ENCODE peak calls at places on chromosomes 7 and 10, in seven cellular contexts. One of them, this sample, is unnamed.

GRCh38 chr10:110172155-110172554 is 35.2 kb upstream of the MXI1 start:
- DNase-seq in gastrocnemius medialis: no peak
- DNase-seq in CD8-positive, alpha-beta T cell: no peak
- DNase-seq in body of pancreas: no peak
- DNase-seq in esophagus squamous epithelium: no peak
- DNase-seq in IMR-90: no peak
- DNase-seq in cardiac fibroblast: no peak
- DNase-seq in this sample: no peak

GRCh38 chr7:74138334-74138867 is 35.8 kb upstream of the EIF4H start:
- DNase-seq in gastrocnemius medialis: no peak
- DNase-seq in CD8-positive, alpha-beta T cell: no peak
- DNase-seq in body of pancreas: no peak
- DNase-seq in esophagus squamous epithelium: no peak
- DNase-seq in IMR-90: no peak
- DNase-seq in cardiac fibroblast: no peak
- DNase-seq in this sample: no peak

GRCh38 chr10:90308223-90308622 is 549.6 kb downstream of the HTR7 start:
- DNase-seq in gastrocnemius medialis: no peak
- DNase-seq in CD8-positive, alpha-beta T cell: no peak
- DNase-seq in body of pancreas: no peak
- DNase-seq in esophagus squamous epithelium: no peak
- DNase-seq in IMR-90: peak; percentile 70
- DNase-seq in cardiac fibroblast: peak; percentile 53
- DNase-seq in this sample: no peak

GRCh38 chr10:4522296-4523000 is 303.6 kb upstream of the AKR1E2 start:
- DNase-seq in gastrocnemius medialis: no peak
- DNase-seq in CD8-positive, alpha-beta T cell: no peak
- DNase-seq in body of pancreas: no peak
- DNase-seq in esophagus squamous epithelium: no peak
- DNase-seq in IMR-90: no peak
- DNase-seq in cardiac fibroblast: no peak
- DNase-seq in this sample: peak; percentile 37

GRCh38 chr10:48604408-48605263 is at the start of gene ARHGAP22:
- DNase-seq in gastrocnemius medialis: peak; percentile 34
- DNase-seq in CD8-positive, alpha-beta T cell: no peak
- DNase-seq in body of pancreas: peak; percentile 36
- DNase-seq in esophagus squamous epithelium: no peak
- DNase-seq in IMR-90: peak; percentile 29
- DNase-seq in cardiac fibroblast: peak; percentile 58
- DNase-seq in this sample: no peak

GRCh38 chr7:148670807-148671206 is 27.9 kb upstream of the CUL1 start:
- DNase-seq in gastrocnemius medialis: no peak
- DNase-seq in CD8-positive, alpha-beta T cell: no peak
- DNase-seq in body of pancreas: no peak
- DNase-seq in esophagus squamous epithelium: no peak
- DNase-seq in IMR-90: no peak
- DNase-seq in cardiac fibroblast: no peak
- DNase-seq in this sample: no peak

GRCh38 chr10:117680611-117681010 is 138.1 kb downstream of the EMX2 start:
- DNase-seq in gastrocnemius medialis: no peak
- DNase-seq in CD8-positive, alpha-beta T cell: no peak
- DNase-seq in body of pancreas: no peak
- DNase-seq in esophagus squamous epithelium: no peak
- DNase-seq in IMR-90: no peak
- DNase-seq in cardiac fibroblast: no peak
- DNase-seq in this sample: no peak

GRCh38 chr7:23295401-23295697 is 3.8 kb upstream of the MALSU1 start:
- DNase-seq in gastrocnemius medialis: no peak
- DNase-seq in CD8-positive, alpha-beta T cell: no peak
- DNase-seq in body of pancreas: no peak
- DNase-seq in esophagus squamous epithelium: no peak
- DNase-seq in IMR-90: no peak
- DNase-seq in cardiac fibroblast: no peak
- DNase-seq in this sample: no peak

GRCh38 chr7:158943713-158944112 is 87.4 kb downstream of the DYNC2I1 start:
- DNase-seq in gastrocnemius medialis: no peak
- DNase-seq in CD8-positive, alpha-beta T cell: no peak
- DNase-seq in body of pancreas: no peak
- DNase-seq in esophagus squamous epithelium: no peak
- DNase-seq in IMR-90: no peak
- DNase-seq in cardiac fibroblast: no peak
- DNase-seq in this sample: no peak

GRCh38 chr10:122245136-122245535 is 26.0 kb upstream of the BTBD16 start:
- DNase-seq in gastrocnemius medialis: no peak
- DNase-seq in CD8-positive, alpha-beta T cell: no peak
- DNase-seq in body of pancreas: no peak
- DNase-seq in esophagus squamous epithelium: no peak
- DNase-seq in IMR-90: no peak
- DNase-seq in cardiac fibroblast: no peak
- DNase-seq in this sample: no peak

GRCh38 chr10:36662571-36662970 is 462.8 kb upstream of the ANKRD30A start:
- DNase-seq in gastrocnemius medialis: no peak
- DNase-seq in CD8-positive, alpha-beta T cell: no peak
- DNase-seq in body of pancreas: no peak
- DNase-seq in esophagus squamous epithelium: no peak
- DNase-seq in IMR-90: no peak
- DNase-seq in cardiac fibroblast: no peak
- DNase-seq in this sample: no peak

GRCh38 chr10:131839351-131839750 is 61.5 kb upstream of the PPP2R2D start:
- DNase-seq in gastrocnemius medialis: peak; percentile 1
- DNase-seq in CD8-positive, alpha-beta T cell: no peak
- DNase-seq in body of pancreas: peak; percentile 1
- DNase-seq in esophagus squamous epithelium: no peak
- DNase-seq in IMR-90: no peak
- DNase-seq in cardiac fibroblast: no peak
- DNase-seq in this sample: no peak

GRCh38 chr10:35130588-35131146 is 4.0 kb downstream of the CREM start:
- DNase-seq in gastrocnemius medialis: no peak
- DNase-seq in CD8-positive, alpha-beta T cell: no peak
- DNase-seq in body of pancreas: no peak
- DNase-seq in esophagus squamous epithelium: no peak
- DNase-seq in IMR-90: no peak
- DNase-seq in cardiac fibroblast: no peak
- DNase-seq in this sample: no peak
- H3K4me3 ChIP-seq in gastrocnemius medialis: no peak overlapping the region
- H3K4me3 ChIP-seq in CD8-positive, alpha-beta T cell: no peak overlapping the region
- H3K4me3 ChIP-seq in body of pancreas: no peak overlapping the region
- H3K4me3 ChIP-seq in esophagus squamous epithelium: no peak overlapping the region
- H3K4me3 ChIP-seq in IMR-90: no peak overlapping the region
- H3K4me3 ChIP-seq in cardiac fibroblast: no peak overlapping the region
- H3K4me3 ChIP-seq in this sample: peak overlapping the region; percentile 36

GRCh38 chr10:12350167-12350872 is 973 bp downstream of the CAMK1D start:
- DNase-seq in gastrocnemius medialis: no peak
- DNase-seq in CD8-positive, alpha-beta T cell: peak; percentile 72
- DNase-seq in body of pancreas: peak; percentile 57
- DNase-seq in esophagus squamous epithelium: no peak
- DNase-seq in IMR-90: peak; percentile 45
- DNase-seq in cardiac fibroblast: peak; percentile 39
- DNase-seq in this sample: no peak

GRCh38 chr10:12350925-12351324 is 1.6 kb downstream of the CAMK1D start:
- DNase-seq in gastrocnemius medialis: no peak
- DNase-seq in CD8-positive, alpha-beta T cell: no peak
- DNase-seq in body of pancreas: no peak
- DNase-seq in esophagus squamous epithelium: no peak
- DNase-seq in IMR-90: no peak
- DNase-seq in cardiac fibroblast: no peak
- DNase-seq in this sample: no peak

GRCh38 chr10:12349628-12350166 is 350 bp downstream of the CAMK1D start:
- DNase-seq in gastrocnemius medialis: no peak
- DNase-seq in CD8-positive, alpha-beta T cell: peak; percentile 33
- DNase-seq in body of pancreas: no peak
- DNase-seq in esophagus squamous epithelium: no peak
- DNase-seq in IMR-90: no peak
- DNase-seq in cardiac fibroblast: no peak
- DNase-seq in this sample: no peak

GRCh38 chr10:12348341-12348869 is 942 bp upstream of the CAMK1D start:
- DNase-seq in gastrocnemius medialis: no peak
- DNase-seq in CD8-positive, alpha-beta T cell: no peak
- DNase-seq in body of pancreas: peak; percentile 90
- DNase-seq in esophagus squamous epithelium: no peak
- DNase-seq in IMR-90: no peak
- DNase-seq in cardiac fibroblast: no peak
- DNase-seq in this sample: no peak

DNA sequence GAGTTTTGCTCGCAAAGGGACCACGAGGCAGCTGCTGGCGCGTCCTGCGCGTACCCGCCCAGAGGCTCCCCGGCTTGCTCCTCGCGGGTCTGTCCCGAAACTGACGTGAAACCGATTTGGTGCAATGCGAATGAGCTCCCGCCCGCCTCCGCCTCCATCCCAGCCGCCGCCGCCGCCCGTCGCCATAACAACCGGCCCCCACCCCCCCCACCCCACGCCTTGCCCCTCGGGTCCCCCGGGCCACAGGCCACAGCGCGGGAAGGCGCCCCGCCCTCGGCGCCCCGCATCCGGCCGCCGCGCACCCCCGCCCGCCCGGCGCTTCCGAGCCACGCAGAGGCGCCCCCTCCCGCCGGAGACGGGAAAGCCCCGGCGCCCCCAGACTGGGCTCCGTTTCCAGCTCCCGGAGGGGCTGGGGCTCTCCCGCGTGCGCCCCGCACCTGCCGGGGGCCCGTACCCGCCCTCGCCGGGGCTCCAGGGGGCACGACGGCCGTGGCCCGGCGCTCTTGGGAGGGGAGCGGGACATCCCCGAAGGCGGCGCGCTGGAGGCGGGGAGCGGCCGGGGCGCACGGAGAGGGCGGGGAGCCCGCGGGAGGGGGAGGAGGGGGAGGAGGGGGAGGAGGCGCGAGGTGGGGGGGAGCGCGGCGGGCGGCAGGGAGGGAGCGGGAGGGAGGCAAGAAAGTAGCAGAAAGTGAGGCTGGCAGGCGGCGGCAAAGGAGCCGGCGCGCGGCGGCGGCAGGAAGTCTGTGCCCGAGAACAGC is at the start of gene CAMK1D:
- DNase-seq in gastrocnemius medialis: peak; percentile 55
- DNase-seq in CD8-positive, alpha-beta T cell: peak; percentile 93
- DNase-seq in body of pancreas: peak; percentile 90
- DNase-seq in esophagus squamous epithelium: peak; percentile 55
- DNase-seq in IMR-90: peak; percentile 66
- DNase-seq in cardiac fibroblast: peak; percentile 56
- DNase-seq in this sample: no peak
- TF ChIP-seq CTCF in gastrocnemius medialis: no peak
- TF ChIP-seq CTCF in CD8-positive, alpha-beta T cell: no peak
- TF ChIP-seq CTCF in body of pancreas: no peak
- TF ChIP-seq CTCF in esophagus squamous epithelium: peak; percentile 18
- TF ChIP-seq CTCF in IMR-90: peak; percentile 43
- TF ChIP-seq CTCF in cardiac fibroblast: no peak
- TF ChIP-seq CTCF in this sample: peak; percentile 29

DNA sequence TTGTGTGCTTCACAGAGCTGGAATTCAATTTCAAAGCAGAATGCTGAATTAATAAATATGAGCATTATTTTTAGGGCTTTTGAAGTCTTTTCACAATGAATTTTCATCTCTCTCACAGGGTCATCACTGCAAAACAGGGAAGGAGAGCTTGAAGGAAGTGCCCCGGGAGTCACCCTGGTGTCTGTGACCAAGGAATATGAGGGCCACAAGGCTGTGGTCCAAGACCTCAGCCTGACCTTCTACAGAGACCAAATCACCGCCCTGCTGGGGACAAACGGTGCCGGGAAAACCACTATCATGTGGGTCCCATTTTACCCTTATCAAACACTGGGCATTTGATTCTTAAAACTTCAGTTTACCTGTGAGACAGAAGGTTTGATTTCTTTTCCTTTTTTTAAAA is 217.7 kb downstream of the ABCA13 start:
- DNase-seq in gastrocnemius medialis: no peak
- DNase-seq in CD8-positive, alpha-beta T cell: no peak
- DNase-seq in body of pancreas: peak; percentile 11
- DNase-seq in esophagus squamous epithelium: no peak
- DNase-seq in IMR-90: no peak
- DNase-seq in cardiac fibroblast: no peak
- DNase-seq in this sample: no peak
- H3K4me3 ChIP-seq in gastrocnemius medialis: no peak overlapping the region
- H3K4me3 ChIP-seq in CD8-positive, alpha-beta T cell: no peak overlapping the region
- H3K4me3 ChIP-seq in body of pancreas: no peak overlapping the region
- H3K4me3 ChIP-seq in esophagus squamous epithelium: no peak overlapping the region
- H3K4me3 ChIP-seq in IMR-90: no peak overlapping the region
- H3K4me3 ChIP-seq in cardiac fibroblast: no peak overlapping the region
- H3K4me3 ChIP-seq in this sample: no peak overlapping the region

DNA sequence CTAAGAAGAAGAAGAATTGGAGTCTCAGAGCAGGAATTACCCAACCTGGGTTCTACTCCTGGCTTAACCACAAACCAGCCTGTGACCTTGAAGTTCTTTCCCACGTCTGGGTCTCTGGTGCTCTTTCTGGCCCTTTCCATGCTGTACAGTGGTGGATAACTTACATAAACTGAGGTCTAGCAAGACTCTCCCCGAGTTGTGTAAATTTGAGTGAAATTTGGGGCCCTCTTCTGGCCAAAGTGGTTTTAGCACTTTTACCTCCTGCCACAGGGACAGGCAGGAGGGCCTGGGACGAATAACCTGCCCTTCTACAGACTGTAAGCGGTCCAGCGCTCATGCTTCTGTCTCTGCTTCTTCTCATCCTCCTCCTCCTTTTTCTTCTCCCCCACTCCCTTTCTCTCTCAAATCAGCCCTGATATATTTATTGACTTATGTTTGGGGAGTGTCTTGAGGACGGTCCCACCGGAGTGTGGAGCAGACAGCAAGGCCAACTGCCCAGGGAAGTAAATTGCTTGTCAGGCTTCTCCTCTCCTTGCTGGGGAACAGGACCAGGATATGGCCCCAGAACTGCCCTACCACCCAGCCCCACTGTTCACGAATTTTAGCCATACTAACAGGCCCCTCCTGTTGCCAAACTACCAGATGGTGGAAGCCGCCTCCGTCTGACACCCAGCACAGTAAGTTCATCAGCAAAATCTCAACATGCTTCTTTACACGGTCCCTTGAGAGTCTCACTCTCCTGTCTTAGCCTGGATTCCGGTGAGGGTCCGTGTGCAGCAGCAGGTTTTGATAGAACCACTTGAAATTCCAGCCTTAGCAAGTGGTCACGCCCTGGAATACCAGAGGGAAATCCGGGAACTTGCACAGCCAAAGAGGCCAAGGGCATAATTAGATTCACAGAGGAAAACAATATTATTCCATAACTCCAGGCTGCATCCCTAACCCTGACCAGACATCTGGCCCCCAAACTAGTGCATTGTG is 4.1 kb upstream of the SH3PXD2A start:
- DNase-seq in gastrocnemius medialis: peak; percentile 59
- DNase-seq in CD8-positive, alpha-beta T cell: peak; percentile 29
- DNase-seq in body of pancreas: peak; percentile 74
- DNase-seq in esophagus squamous epithelium: no peak
- DNase-seq in IMR-90: peak; percentile 74
- DNase-seq in cardiac fibroblast: peak; percentile 82
- DNase-seq in this sample: peak; percentile 15
- TF ChIP-seq CTCF in gastrocnemius medialis: peak; percentile 80
- TF ChIP-seq CTCF in CD8-positive, alpha-beta T cell: peak; percentile 67
- TF ChIP-seq CTCF in body of pancreas: peak; percentile 74
- TF ChIP-seq CTCF in esophagus squamous epithelium: peak; percentile 73
- TF ChIP-seq CTCF in IMR-90: peak; percentile 75
- TF ChIP-seq CTCF in cardiac fibroblast: peak; percentile 72
- TF ChIP-seq CTCF in this sample: peak; percentile 70